ENCODE peak calls at places on chromosomes 11 and 22, in ten cellular contexts. O is ELF-1; N is HTR-8/SVneo; K is stimulated activated CD8-positive, alpha-beta memory T cell treated with anti-CD3 and anti-CD28 coated beads, Interleukin-4, amount 100 ng/mL, for 1 hour; A is HS-27A; Q is glutamatergic neuron; H is endothelial cell; D is NCI-H1694; U is A172; X is WTC11. W is an unnamed sample.
A peak's percentile ranks its signal among the peaks of the same experiment; 100 is the strongest.

GRCh38 chr11:1538153-1538552 is 33.9 kb downstream of the DUSP8 start:
- DNase-seq in O (no peak), N (no peak), K (no peak), A (no peak), Q (no peak), H (no peak), D (no peak), U (no peak), X (no peak), W (no peak)

GRCh38 chr22:38204784-38205183 is 3.0 kb downstream of the MAFF start:
- DNase-seq in O (no peak), N (no peak), K (no peak), A (no peak), Q (no peak), H (no peak), D (no peak), U (no peak), X (no peak), W (no peak)

GRCh38 chr22:31295413-31295812 is 3.1 kb upstream of the PIK3IP1 start:
- DNase-seq in O (no peak), N (no peak), K (no peak), A (no peak), Q (no peak), H (no peak), D (no peak), U (no peak), X (no peak), W (no peak)

GRCh38 chr11:63888170-63889086 is 28.5 kb downstream of the RCOR2 start:
- DNase-seq in O (peak; percentile 79), N (no peak), K (no peak), A (no peak), Q (no peak), H (peak; percentile 40), D (no peak), U (peak; percentile 29), X (peak; percentile 62), W (peak; percentile 79)

GRCh38 chr11:128915148-128915519 is 24.0 kb downstream of the KCNJ5 start:
- DNase-seq in O (no peak), N (no peak), K (no peak), A (no peak), Q (no peak), H (no peak), D (peak; percentile 37), U (no peak), X (no peak), W (no peak)

GRCh38 chr11:13091373-13091772 is 82.3 kb downstream of the RASSF10 start:
- DNase-seq in O (no peak), N (no peak), K (no peak), A (no peak), Q (no peak), H (no peak), D (no peak), U (peak; percentile 33), X (no peak), W (no peak)

GRCh38 chr11:117704416-117705150 is 92.4 kb downstream of the DSCAML1 start:
- DNase-seq in O (no peak), N (no peak), K (no peak), A (no peak), Q (no peak), H (no peak), D (no peak), U (no peak), X (no peak), W (no peak)

GRCh38 chr11:66360406-66361073 is 11.0 kb downstream of the SLC29A2 start:
- DNase-seq in O (no peak), N (no peak), K (no peak), A (no peak), Q (no peak), H (no peak), D (no peak), U (no peak), X (no peak), W (no peak)

GRCh38 chr11:35487532-35488078 is 37.8 kb downstream of the PAMR1 start:
- DNase-seq in O (peak; percentile 67), N (no peak), K (no peak), A (no peak), Q (peak; percentile 77), H (peak; percentile 68), D (peak; percentile 65), U (peak; percentile 37), X (peak; percentile 80), W (no peak)

W was measured in stimulated activated effector memory CD8-positive, alpha-beta T cell treated with anti-CD3 and anti-CD28 coated beads, Interleukin-12 subunit alpha, Interleukin-12 subunit beta, amount 100 ng/mL, for 72 hours.